ENCODE peak calls at places on chromosomes 13 and 19, in four cellular contexts. One of them, this sample, is unnamed.

GRCh38 chr13:25034173-25034572 is 61.8 kb upstream of the PABPC3 start:
- DNase-seq in GM12891: no peak
- DNase-seq in GM12878: no peak
- DNase-seq in K562: no peak
- DNase-seq in this sample: no peak

GRCh38 chr19:49875177-49875576 is 2.0 kb downstream of the AKT1S1 start:
- DNase-seq in GM12878: no peak
- DNase-seq in K562: no peak
- DNase-seq in GM12891: no peak
- DNase-seq in this sample: no peak

GRCh38 chr19:7748756-7749155 is 1.4 kb upstream of the CD209 start:
- DNase-seq in GM12891: no peak
- DNase-seq in GM12878: no peak
- DNase-seq in K562: no peak
- DNase-seq in this sample: peak

GRCh38 chr19:51398096-51398704 is 7.8 kb upstream of the C19orf84 start:
- DNase-seq in K562: peak
- DNase-seq in GM12891: no peak
- DNase-seq in GM12878: no peak
- DNase-seq in this sample: peak

GRCh38 chr13:80436571-80437169 is 95.7 kb upstream of the SPRY2 start:
- DNase-seq in GM12891: no peak
- DNase-seq in K562: no peak
- DNase-seq in GM12878: no peak
- DNase-seq in this sample: no peak

GRCh38 chr13:86425127-86425526 is 625.9 kb upstream of the SLITRK6 start:
- DNase-seq in GM12878: no peak
- DNase-seq in K562: no peak
- DNase-seq in GM12891: no peak
- DNase-seq in this sample: no peak

GRCh38 chr13:52319876-52320275 is 86.1 kb downstream of the THSD1 start:
- DNase-seq in GM12878: no peak
- DNase-seq in GM12891: no peak
- DNase-seq in K562: no peak
- DNase-seq in this sample: no peak

GRCh38 chr19:3095375-3096191 is 1.4 kb downstream of the GNA11 start:
- DNase-seq in K562: no peak
- DNase-seq in GM12891: no peak
- DNase-seq in GM12878: no peak
- DNase-seq in this sample: no peak

GRCh38 chr13:30905932-30906383 is at the start of gene MEDAG:
- DNase-seq in GM12891: no peak
- DNase-seq in K562: no peak
- DNase-seq in GM12878: no peak
- DNase-seq in this sample: no peak

GRCh38 chr13:78806457-78806856 is 147.5 kb upstream of the OBI1 start:
- DNase-seq in GM12878: no peak
- DNase-seq in K562: no peak
- DNase-seq in GM12891: no peak
- DNase-seq in this sample: no peak

GRCh38 chr13:45143346-45143751 is 23.0 kb downstream of the GTF2F2 start:
- DNase-seq in GM12891: no peak
- DNase-seq in K562: no peak
- DNase-seq in GM12878: no peak
- DNase-seq in this sample: no peak

GRCh38 chr19:44788971-44789370 is 11.3 kb downstream of the CBLC start:
- DNase-seq in GM12891: no peak
- DNase-seq in GM12878: no peak
- DNase-seq in K562: no peak
- DNase-seq in this sample: no peak

GRCh38 chr13:23658929-23659541 is 88.8 kb downstream of the TNFRSF19 start:
- DNase-seq in K562: no peak
- DNase-seq in GM12891: no peak
- DNase-seq in GM12878: no peak
- DNase-seq in this sample: no peak

GRCh38 chr13:106533101-106533939 is 2.1 kb downstream of the EFNB2 start:
- DNase-seq in K562: no peak
- DNase-seq in GM12878: no peak
- DNase-seq in GM12891: no peak
- DNase-seq in this sample: peak

GRCh38 chr13:81302125-81302524 is 961.2 kb upstream of the SPRY2 start:
- DNase-seq in GM12878: no peak
- DNase-seq in GM12891: no peak
- DNase-seq in K562: no peak
- DNase-seq in this sample: no peak

GRCh38 chr19:11964858-11965645 is at the start of gene ZNF763:
- DNase-seq in K562: peak
- DNase-seq in GM12891: peak
- DNase-seq in GM12878: peak
- DNase-seq in this sample: no peak

GRCh38 chr19:30694156-30694555 is 322.0 kb downstream of the ZNF536 start:
- DNase-seq in GM12891: no peak
- DNase-seq in K562: no peak
- DNase-seq in GM12878: no peak
- DNase-seq in this sample: no peak

GRCh38 chr13:24148414-24149305 is 11.9 kb upstream of the SPATA13 start:
- DNase-seq in GM12878: no peak
- DNase-seq in K562: no peak
- DNase-seq in GM12891: no peak
- DNase-seq in this sample: no peak

DNA sequence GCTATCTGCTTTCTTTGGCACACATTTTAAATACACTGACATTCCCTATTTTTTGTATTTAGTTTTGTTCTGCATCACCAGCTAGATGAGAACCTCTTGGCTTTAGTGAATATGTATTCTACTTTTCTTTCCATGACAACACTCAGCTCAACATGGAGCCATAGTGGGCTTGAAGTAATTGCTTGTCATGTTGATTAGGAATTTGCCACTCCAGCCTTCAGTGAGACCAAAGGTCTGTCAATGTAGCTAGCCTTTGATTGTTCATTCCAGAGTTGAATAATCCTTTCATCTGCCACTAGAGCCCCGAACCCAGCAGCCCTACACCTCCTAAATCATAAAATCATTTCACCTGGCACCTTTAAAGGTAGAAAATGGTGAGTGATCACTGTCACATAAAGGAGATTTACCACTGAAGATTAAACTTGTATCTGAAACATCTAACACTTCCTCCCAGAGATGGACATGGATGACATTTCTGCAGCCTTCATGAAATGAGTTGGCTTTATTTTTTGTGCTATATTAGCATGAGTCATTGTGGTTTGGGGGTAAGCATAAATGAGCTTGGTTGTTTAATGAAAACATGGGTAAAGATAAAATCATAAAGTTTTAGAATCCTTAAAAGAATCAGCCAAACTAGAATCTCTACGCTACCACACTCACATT is 29.2 kb upstream of the GARRE1 start:
- DNase-seq in K562: no peak
- DNase-seq in GM12891: no peak
- DNase-seq in GM12878: no peak
- DNase-seq in this sample: no peak
- TF ChIP-seq SPI1 in K562: no peak
- TF ChIP-seq SPI1 in GM12891: peak
- TF ChIP-seq SPI1 in GM12878: peak
- TF ChIP-seq SPI1 in this sample: no peak

GRCh38 chr19:16374436-16374835 is 49.8 kb downstream of the KLF2 start:
- DNase-seq in K562: no peak
- DNase-seq in GM12878: no peak
- DNase-seq in GM12891: no peak
- DNase-seq in this sample: no peak
- TF ChIP-seq SPI1 in K562: no peak
- TF ChIP-seq SPI1 in GM12878: no peak
- TF ChIP-seq SPI1 in GM12891: no peak
- TF ChIP-seq SPI1 in this sample: no peak

GRCh38 chr19:42519108-42519507 is 9.2 kb downstream of the CEACAM1 start:
- DNase-seq in K562: no peak
- DNase-seq in GM12891: no peak
- DNase-seq in GM12878: no peak
- DNase-seq in this sample: no peak
- TF ChIP-seq SPI1 in K562: no peak
- TF ChIP-seq SPI1 in GM12891: no peak
- TF ChIP-seq SPI1 in GM12878: no peak
- TF ChIP-seq SPI1 in this sample: no peak

GRCh38 chr19:42052241-42052863 is 17.7 kb downstream of the GRIK5 start:
- DNase-seq in K562: no peak
- DNase-seq in GM12878: no peak
- DNase-seq in GM12891: no peak
- DNase-seq in this sample: no peak
- TF ChIP-seq SPI1 in K562: no peak
- TF ChIP-seq SPI1 in GM12878: no peak
- TF ChIP-seq SPI1 in GM12891: no peak
- TF ChIP-seq SPI1 in this sample: no peak

DNA sequence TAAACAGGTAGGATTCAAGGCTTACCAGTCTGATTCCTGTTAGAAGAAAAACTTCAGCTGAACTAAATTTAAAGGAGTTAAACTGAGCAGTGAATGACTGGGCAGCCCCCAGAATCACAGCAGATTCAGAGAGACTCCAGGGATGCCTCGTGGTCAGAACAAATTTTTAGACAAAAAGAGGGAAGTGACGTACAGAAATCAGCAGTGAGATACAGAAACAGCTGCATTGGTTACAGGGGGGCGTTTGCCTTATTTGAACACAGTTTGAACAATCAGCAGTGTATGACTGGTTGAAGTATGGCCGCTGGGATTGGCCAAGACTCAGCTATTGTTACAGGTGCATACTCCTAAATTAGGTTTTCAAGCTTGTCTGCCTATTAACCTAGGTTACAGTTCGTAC is 2.1 kb upstream of the SPRYD7 start:
- DNase-seq in GM12891: no peak
- DNase-seq in GM12878: no peak
- DNase-seq in K562: no peak
- DNase-seq in this sample: no peak
- TF ChIP-seq SPI1 in GM12891: peak
- TF ChIP-seq SPI1 in GM12878: peak
- TF ChIP-seq SPI1 in K562: peak
- TF ChIP-seq SPI1 in this sample: peak

GRCh38 chr13:112331675-112332074 is 44.5 kb upstream of the SPACA7 start:
- DNase-seq in K562: no peak
- DNase-seq in GM12878: no peak
- DNase-seq in GM12891: no peak
- DNase-seq in this sample: no peak
- TF ChIP-seq SPI1 in K562: no peak
- TF ChIP-seq SPI1 in GM12878: no peak
- TF ChIP-seq SPI1 in GM12891: no peak
- TF ChIP-seq SPI1 in this sample: no peak

GRCh38 chr13:63112799-63113395 is 1697.2 kb upstream of the PCDH20 start:
- DNase-seq in K562: no peak
- DNase-seq in GM12878: no peak
- DNase-seq in GM12891: no peak
- DNase-seq in this sample: no peak

GRCh38 chr13:63107163-63107935 is 1691.7 kb upstream of the PCDH20 start:
- DNase-seq in GM12878: no peak
- DNase-seq in K562: no peak
- DNase-seq in GM12891: no peak
- DNase-seq in this sample: no peak

DNA sequence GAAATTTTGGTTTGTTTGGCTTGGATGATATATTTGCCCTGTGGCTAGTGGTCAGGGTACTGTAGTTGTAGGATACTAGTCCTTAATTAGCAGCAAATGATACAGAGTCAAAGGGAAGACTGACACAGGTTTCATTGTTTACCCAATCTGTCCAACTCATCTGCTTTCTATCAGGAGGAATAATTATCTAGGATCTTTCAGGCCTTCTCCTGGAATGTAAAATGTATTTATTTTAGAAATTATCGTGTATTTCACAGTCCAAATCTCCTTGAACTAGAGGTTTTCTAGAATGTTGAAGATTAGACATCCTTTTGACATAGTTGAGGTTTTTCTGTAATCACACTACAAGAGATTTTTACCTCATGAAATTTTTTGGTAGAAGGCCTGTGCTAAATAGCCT is 1694.8 kb upstream of the PCDH20 start:
- DNase-seq in GM12878: no peak
- DNase-seq in GM12891: no peak
- DNase-seq in K562: no peak
- DNase-seq in this sample: no peak
- TF ChIP-seq SPI1 in GM12878: no peak
- TF ChIP-seq SPI1 in GM12891: no peak
- TF ChIP-seq SPI1 in K562: no peak
- TF ChIP-seq SPI1 in this sample: no peak

DNA sequence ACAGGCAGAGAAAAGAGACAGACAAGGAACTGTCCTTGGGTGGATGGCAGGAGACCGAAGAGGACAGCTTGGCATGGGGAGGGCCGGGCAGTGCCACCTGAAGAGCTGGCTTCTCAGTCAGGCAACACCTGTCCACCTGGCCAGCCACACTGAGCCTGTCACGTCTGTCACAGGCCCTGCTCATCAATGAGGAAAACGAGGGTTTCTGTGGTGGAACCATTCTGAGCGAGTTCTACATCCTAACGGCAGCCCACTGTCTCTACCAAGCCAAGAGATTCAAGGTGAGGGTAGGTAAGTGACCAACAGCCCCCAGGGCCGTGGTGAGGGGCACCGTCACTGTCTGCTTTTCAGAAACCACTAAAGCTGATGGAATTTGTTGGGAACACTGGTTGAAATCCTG is 11.2 kb upstream of the PROZ start:
- DNase-seq in K562: no peak
- DNase-seq in GM12878: no peak
- DNase-seq in GM12891: no peak
- DNase-seq in this sample: no peak
- TF ChIP-seq SPI1 in K562: no peak
- TF ChIP-seq SPI1 in GM12878: no peak
- TF ChIP-seq SPI1 in GM12891: no peak
- TF ChIP-seq SPI1 in this sample: no peak

GRCh38 chr19:904545-904944 is 8.5 kb downstream of the R3HDM4 start:
- DNase-seq in GM12878: no peak
- DNase-seq in K562: no peak
- DNase-seq in GM12891: no peak
- DNase-seq in this sample: no peak

GRCh38 chr19:903266-903797 is 9.7 kb downstream of the R3HDM4 start:
- DNase-seq in GM12878: no peak
- DNase-seq in K562: no peak
- DNase-seq in GM12891: no peak
- DNase-seq in this sample: no peak

GRCh38 chr19:902446-903226 is 9.4 kb downstream of the RNU6-9 start:
- DNase-seq in GM12891: no peak
- DNase-seq in GM12878: no peak
- DNase-seq in K562: no peak
- DNase-seq in this sample: no peak

GRCh38 chr19:907183-907853 is 5.7 kb downstream of the R3HDM4 start:
- DNase-seq in GM12891: no peak
- DNase-seq in GM12878: no peak
- DNase-seq in K562: peak
- DNase-seq in this sample: no peak

DNA sequence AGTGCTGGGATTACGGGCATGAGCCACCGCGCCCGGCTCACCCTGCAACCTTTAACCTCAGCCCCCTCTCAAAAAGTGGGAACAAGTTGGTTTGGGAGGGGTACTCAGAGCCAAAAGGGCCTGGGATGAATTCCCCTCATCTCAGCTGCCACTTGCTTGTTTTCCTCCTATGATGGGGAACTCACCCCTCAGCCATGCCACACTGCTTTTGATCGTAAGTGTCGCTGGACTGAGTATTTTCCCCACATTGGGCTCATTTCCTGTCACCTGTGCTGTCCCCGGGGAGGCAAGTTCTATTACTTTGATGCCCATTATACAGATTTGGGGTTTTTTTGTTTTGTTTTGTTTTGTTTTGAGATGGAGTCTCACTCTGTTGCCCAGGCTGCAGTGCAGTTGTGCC is 6.5 kb downstream of the R3HDM4 start:
- DNase-seq in GM12891: no peak
- DNase-seq in K562: no peak
- DNase-seq in GM12878: no peak
- DNase-seq in this sample: no peak
- TF ChIP-seq SPI1 in GM12891: no peak
- TF ChIP-seq SPI1 in K562: no peak
- TF ChIP-seq SPI1 in GM12878: no peak
- TF ChIP-seq SPI1 in this sample: no peak

This sample was measured in HL-60.